ENCODE peak calls at places on chromosomes 2 and 18, in ten cellular contexts. L is suprapubic skin, A is adrenal gland, G is IMR-90, I is Peyer's patch, Q is tibial nerve, Z is erythroblast, Y is body of pancreas, B is esophagus muscularis mucosa, H is prostate gland. O is an unnamed sample.

GRCh38 chr2:42928692-42929576 is 136.6 kb upstream of the HAAO start:
- DNase-seq in A (no peak), I (no peak), G (peak), Q (no peak), L (no peak), B (no peak), H (no peak), Z (peak), Y (peak), O (no peak)

GRCh38 chr18:29156531-29156930 is 979.6 kb upstream of the CDH2 start:
- DNase-seq in I (no peak), H (no peak), G (no peak), B (no peak), Z (no peak), A (no peak), Y (no peak), L (no peak), Q (no peak), O (no peak)

GRCh38 chr2:30514134-30514860 is 67.3 kb downstream of the LCLAT1 start:
- DNase-seq in B (no peak), A (peak), Y (no peak), H (no peak), Q (no peak), L (no peak), G (peak), Z (peak), I (no peak), O (peak)

GRCh38 chr2:43481927-43482542 is 113.8 kb downstream of the THADA start:
- DNase-seq in B (no peak), Q (no peak), I (no peak), G (no peak), L (no peak), H (no peak), Z (no peak), Y (no peak), A (no peak), O (no peak)

GRCh38 chr2:69639246-69639645 is 4.3 kb downstream of the AAK1 start:
- DNase-seq in B (no peak), Y (no peak), Z (no peak), A (no peak), I (no peak), L (no peak), H (no peak), G (no peak), Q (no peak), O (no peak)

GRCh38 chr2:23377772-23378171 is 7.2 kb upstream of the KLHL29 start:
- DNase-seq in H (no peak), G (no peak), Y (no peak), Z (no peak), I (no peak), B (no peak), A (no peak), L (no peak), Q (no peak), O (no peak)

GRCh38 chr2:62144689-62145477 is 51.0 kb upstream of the B3GNT2 start:
- DNase-seq in I (no peak), B (no peak), A (no peak), H (no peak), Z (no peak), Y (no peak), L (no peak), Q (no peak), G (no peak), O (no peak)

GRCh38 chr2:163252199-163252598 is 413.6 kb upstream of the KCNH7 start:
- DNase-seq in Z (no peak), H (no peak), Q (no peak), G (no peak), A (no peak), I (no peak), L (no peak), Y (no peak), B (no peak), O (no peak)

GRCh38 chr2:189673661-189674373 is 653 bp upstream of the ANKAR start:
- DNase-seq in Q (no peak), Y (no peak), L (no peak), G (no peak), A (no peak), H (no peak), Z (no peak), I (no peak), B (no peak), O (no peak)

DNA sequence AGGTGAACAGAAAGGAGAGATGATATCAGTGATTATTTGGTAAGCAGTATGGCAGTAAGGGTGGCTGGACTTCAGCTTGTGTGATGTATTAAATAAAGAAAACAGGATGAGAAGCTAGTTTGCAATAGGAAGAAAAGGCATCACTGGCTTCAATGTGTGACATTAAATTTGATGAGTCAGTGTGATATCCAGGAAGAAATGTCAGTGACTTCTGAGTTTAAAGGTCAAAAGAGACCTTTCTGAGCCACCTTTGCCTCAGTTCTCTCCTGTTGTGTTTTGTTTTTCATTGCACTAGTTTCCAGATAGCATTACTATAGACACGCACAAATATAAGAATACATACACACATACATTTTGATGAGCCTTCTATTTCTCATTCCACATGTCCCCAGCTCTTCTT is 105.6 kb downstream of the PIGN start:
- DNase-seq in A (no peak), B (no peak), I (no peak), H (no peak), G (no peak), Z (peak), Y (no peak), L (no peak), Q (no peak), O (no peak)
- TF ChIP-seq POLR2A in A (no peak), B (no peak), I (no peak), H (no peak), G (no peak), Z (no peak), Y (no peak), L (no peak), Q (no peak), O (no peak)

GRCh38 chr2:61017003-61017555 is 441 bp upstream of the PEX13 start:
- DNase-seq in Q (peak), H (peak), L (peak), A (peak), G (peak), I (peak), B (peak), Y (peak), Z (peak), O (peak)
- TF ChIP-seq POLR2A in Q (no peak), H (peak), L (no peak), A (peak), G (no peak), I (peak), B (no peak), Y (peak), Z (no peak), O (no peak)

DNA sequence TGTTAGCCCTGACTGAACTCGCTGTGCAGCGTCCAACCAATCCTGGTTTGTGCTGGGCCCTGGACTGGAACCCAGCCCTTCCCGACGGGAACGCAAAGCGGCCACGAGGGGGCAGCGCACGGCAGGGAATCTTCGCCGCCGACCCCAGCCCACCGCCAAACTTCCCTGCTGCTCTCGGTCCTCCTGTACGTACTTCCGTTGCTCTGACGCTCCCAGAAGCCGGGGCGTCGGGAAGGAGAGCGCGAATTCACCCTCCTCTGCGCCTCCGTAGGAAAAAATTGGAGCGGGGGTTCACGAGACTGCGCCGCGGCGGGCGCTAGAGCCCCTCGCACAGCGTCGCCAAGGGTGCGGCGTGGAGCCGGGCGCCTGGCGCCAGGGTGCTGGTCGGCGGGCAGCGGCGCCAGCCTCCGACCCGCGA is 948 bp upstream of the SH3RF3 start:
- DNase-seq in B (peak), A (peak), Q (peak), Z (peak), I (peak), L (peak), Y (peak), H (peak), G (peak), O (peak)
- TF ChIP-seq POLR2A in B (no peak), A (peak), Q (no peak), Z (no peak), I (no peak), L (no peak), Y (no peak), H (no peak), G (peak), O (no peak)

DNA sequence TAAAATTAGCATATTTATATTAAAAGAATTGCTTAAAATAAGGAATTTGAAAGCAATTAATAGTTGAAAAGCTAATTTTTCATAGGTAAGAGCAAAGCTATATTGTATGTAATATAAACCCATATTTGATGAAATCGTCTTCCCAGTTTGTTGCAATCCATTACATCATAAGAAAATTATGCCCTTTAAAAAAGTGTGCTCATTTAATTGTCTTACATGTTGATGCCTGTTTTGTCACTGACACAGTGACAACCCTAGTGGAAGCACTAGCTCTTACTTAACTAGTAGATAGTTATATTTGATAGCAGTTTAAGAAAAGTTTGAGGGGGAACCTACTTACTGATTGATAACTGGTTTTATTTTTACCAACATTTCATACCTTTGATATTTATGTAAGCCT is 30.0 kb upstream of the IL18RAP start:
- DNase-seq in G (no peak), Y (no peak), B (no peak), I (no peak), Q (no peak), A (no peak), H (no peak), Z (peak), L (no peak), O (no peak)
- TF ChIP-seq POLR2A in G (no peak), Y (no peak), B (no peak), I (no peak), Q (no peak), A (no peak), H (no peak), Z (no peak), L (no peak), O (no peak)

GRCh38 chr2:112782234-112782799 is 2.0 kb downstream of the IL1A start:
- DNase-seq in H (no peak), I (no peak), G (no peak), Z (no peak), Y (no peak), B (no peak), A (no peak), L (no peak), Q (no peak), O (no peak)

GRCh38 chr2:112787294-112787693 is 3.0 kb upstream of the IL1A start:
- DNase-seq in H (no peak), A (no peak), L (no peak), B (no peak), G (no peak), Y (no peak), Q (no peak), I (no peak), Z (no peak), O (no peak)

GRCh38 chr2:112787729-112788401 is 3.6 kb upstream of the IL1A start:
- DNase-seq in Z (peak), B (no peak), I (no peak), L (no peak), H (no peak), Q (no peak), Y (no peak), G (no peak), A (no peak), O (no peak)

GRCh38 chr2:112783187-112783721 is 1.0 kb downstream of the IL1A start:
- DNase-seq in L (no peak), H (no peak), G (no peak), B (no peak), Y (no peak), I (no peak), Z (no peak), Q (no peak), A (no peak), O (no peak)

DNA sequence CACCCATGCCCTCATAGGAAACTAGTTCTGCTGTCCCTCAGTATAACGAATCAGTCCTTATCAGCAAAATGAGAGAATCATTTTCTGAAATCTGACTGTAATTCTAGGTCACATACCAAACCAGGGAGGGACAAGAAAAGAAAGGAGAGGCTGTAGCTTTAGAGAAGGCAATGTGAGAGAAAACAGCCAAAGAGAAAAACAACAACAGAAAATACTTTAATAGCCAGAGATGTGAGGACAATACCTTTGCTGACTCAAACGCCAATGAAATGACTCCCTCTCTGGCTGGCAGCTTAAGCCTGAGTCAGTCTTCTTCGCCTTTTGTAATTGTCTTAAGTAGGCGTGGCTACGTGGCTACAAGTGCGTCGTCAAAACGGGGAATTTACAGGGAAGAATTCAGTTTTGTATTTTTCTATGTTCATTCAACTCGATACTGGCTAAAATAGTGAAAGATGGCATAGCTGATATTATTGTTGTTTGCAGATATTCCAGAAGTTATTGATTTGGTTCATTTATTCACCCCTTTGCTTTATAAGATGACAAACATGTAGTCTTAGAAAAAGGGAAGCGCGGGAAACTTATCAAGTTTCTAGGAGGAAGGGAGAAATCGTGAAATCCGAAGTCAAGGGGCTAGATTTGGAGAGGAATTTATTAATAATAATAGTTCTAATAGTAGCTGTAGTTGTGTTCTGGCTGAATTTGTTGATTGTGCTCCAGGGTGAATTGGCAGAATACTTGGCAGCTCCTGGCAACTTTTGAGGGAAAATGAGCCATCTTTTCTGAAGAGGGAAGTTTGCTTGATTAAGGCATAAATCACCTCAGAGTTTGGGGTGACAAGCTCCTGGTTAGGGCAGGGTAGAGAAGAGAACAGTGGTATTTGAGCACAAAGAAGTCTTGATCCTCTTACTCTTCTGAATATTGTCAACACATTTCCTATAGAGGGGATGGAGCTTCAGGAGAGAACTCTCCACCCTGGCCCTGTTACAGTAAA is at the start of gene IL1A:
- DNase-seq in G (peak), Y (no peak), H (no peak), A (no peak), L (no peak), B (no peak), I (no peak), Q (no peak), Z (no peak), O (no peak)
- TF ChIP-seq POLR2A in G (no peak), Y (no peak), H (no peak), A (no peak), L (no peak), B (no peak), I (no peak), Q (no peak), Z (no peak), O (no peak)

GRCh38 chr18:77131100-77131651 is 1.4 kb downstream of the MBP start:
- DNase-seq in A (peak), Z (peak), Y (no peak), L (no peak), I (peak), H (no peak), Q (no peak), B (no peak), G (no peak), O (peak)

GRCh38 chr18:77133920-77134496 is 1.4 kb upstream of the MBP start:
- DNase-seq in Z (peak), I (peak), L (no peak), Y (no peak), G (no peak), A (no peak), H (no peak), B (no peak), Q (peak), O (peak)

GRCh38 chr18:77133051-77133919 is 702 bp upstream of the MBP start:
- DNase-seq in A (no peak), L (peak), H (no peak), I (no peak), Q (no peak), Y (peak), Z (peak), B (no peak), G (no peak), O (no peak)

GRCh38 chr18:77131652-77132368 is 773 bp downstream of the MBP start:
- DNase-seq in Q (peak), I (peak), Z (peak), L (peak), A (peak), G (no peak), H (peak), Y (peak), B (no peak), O (peak)

GRCh38 chr18:77132369-77133050 is at the start of gene MBP:
- DNase-seq in A (no peak), H (peak), I (peak), B (no peak), Z (peak), G (no peak), L (peak), Y (peak), Q (no peak), O (peak)
- TF ChIP-seq POLR2A in A (peak), H (peak), I (peak), B (peak), Z (peak), G (no peak), L (peak), Y (peak), Q (peak), O (no peak)

O was measured in heart left ventricle.